ENCODE peak calls at places on chromosomes 7 and 10, in ten cellular contexts. One of them, this sample, is unnamed.

GRCh38 chr7:78037603-78038002 is 239.0 kb downstream of the PHTF2 start:
- DNase-seq in psoas muscle: no peak
- DNase-seq in breast epithelium: no peak
- DNase-seq in uterus: no peak
- DNase-seq in thoracic aorta: no peak
- DNase-seq in CD4-positive, CD25-positive, alpha-beta regulatory T cell: no peak
- DNase-seq in mammary epithelial cell: no peak
- DNase-seq in left lung: no peak
- DNase-seq in lower lobe of right lung: no peak
- DNase-seq in adipocyte: no peak
- DNase-seq in this sample: no peak

GRCh38 chr7:21194936-21195335 is 232.9 kb upstream of the SP4 start:
- DNase-seq in psoas muscle: no peak
- DNase-seq in breast epithelium: no peak
- DNase-seq in uterus: no peak
- DNase-seq in thoracic aorta: no peak
- DNase-seq in CD4-positive, CD25-positive, alpha-beta regulatory T cell: no peak
- DNase-seq in mammary epithelial cell: no peak
- DNase-seq in left lung: no peak
- DNase-seq in lower lobe of right lung: no peak
- DNase-seq in adipocyte: no peak
- DNase-seq in this sample: no peak

GRCh38 chr7:81780914-81781693 is 11.3 kb upstream of the HGF start:
- DNase-seq in psoas muscle: no peak
- DNase-seq in breast epithelium: no peak
- DNase-seq in uterus: no peak
- DNase-seq in thoracic aorta: no peak
- DNase-seq in CD4-positive, CD25-positive, alpha-beta regulatory T cell: no peak
- DNase-seq in mammary epithelial cell: no peak
- DNase-seq in left lung: no peak
- DNase-seq in lower lobe of right lung: no peak
- DNase-seq in adipocyte: peak; percentile 33
- DNase-seq in this sample: no peak

GRCh38 chr7:30896783-30897617 is 14.7 kb upstream of the AQP1 start:
- DNase-seq in psoas muscle: no peak
- DNase-seq in breast epithelium: no peak
- DNase-seq in uterus: no peak
- DNase-seq in thoracic aorta: no peak
- DNase-seq in CD4-positive, CD25-positive, alpha-beta regulatory T cell: no peak
- DNase-seq in mammary epithelial cell: no peak
- DNase-seq in left lung: peak; percentile 81
- DNase-seq in lower lobe of right lung: peak; percentile 80
- DNase-seq in adipocyte: no peak
- DNase-seq in this sample: no peak

GRCh38 chr7:128453836-128454804 is 1.6 kb upstream of the HILPDA start:
- DNase-seq in psoas muscle: peak; percentile 89
- DNase-seq in breast epithelium: peak; percentile 72
- DNase-seq in uterus: peak; percentile 92
- DNase-seq in thoracic aorta: peak; percentile 79
- DNase-seq in CD4-positive, CD25-positive, alpha-beta regulatory T cell: no peak
- DNase-seq in mammary epithelial cell: no peak
- DNase-seq in left lung: peak; percentile 81
- DNase-seq in lower lobe of right lung: peak; percentile 72
- DNase-seq in adipocyte: peak; percentile 27
- DNase-seq in this sample: peak; percentile 86

GRCh38 chr10:120387326-120387725 is 69.7 kb upstream of the PLPP4 start:
- DNase-seq in psoas muscle: no peak
- DNase-seq in breast epithelium: no peak
- DNase-seq in uterus: no peak
- DNase-seq in thoracic aorta: no peak
- DNase-seq in CD4-positive, CD25-positive, alpha-beta regulatory T cell: no peak
- DNase-seq in mammary epithelial cell: peak; percentile 38
- DNase-seq in left lung: no peak
- DNase-seq in lower lobe of right lung: no peak
- DNase-seq in adipocyte: peak; percentile 22
- DNase-seq in this sample: no peak

GRCh38 chr10:31320598-31321211 is 1.7 kb downstream of the ZEB1 start:
- DNase-seq in psoas muscle: peak; percentile 71
- DNase-seq in breast epithelium: no peak
- DNase-seq in uterus: peak; percentile 63
- DNase-seq in thoracic aorta: no peak
- DNase-seq in CD4-positive, CD25-positive, alpha-beta regulatory T cell: peak; percentile 15
- DNase-seq in mammary epithelial cell: peak; percentile 38
- DNase-seq in left lung: peak; percentile 34
- DNase-seq in lower lobe of right lung: no peak
- DNase-seq in adipocyte: peak; percentile 78
- DNase-seq in this sample: peak; percentile 51

GRCh38 chr7:774161-775109 is 47.4 kb upstream of the PRKAR1B start:
- DNase-seq in psoas muscle: peak; percentile 80
- DNase-seq in breast epithelium: peak; percentile 50
- DNase-seq in uterus: peak; percentile 66
- DNase-seq in thoracic aorta: no peak
- DNase-seq in CD4-positive, CD25-positive, alpha-beta regulatory T cell: peak; percentile 37
- DNase-seq in mammary epithelial cell: peak; percentile 36
- DNase-seq in left lung: no peak
- DNase-seq in lower lobe of right lung: no peak
- DNase-seq in adipocyte: peak; percentile 68
- DNase-seq in this sample: no peak

GRCh38 chr10:73262105-73262730 is 9.8 kb upstream of the MRPS16 start:
- DNase-seq in psoas muscle: no peak
- DNase-seq in breast epithelium: no peak
- DNase-seq in uterus: no peak
- DNase-seq in thoracic aorta: no peak
- DNase-seq in CD4-positive, CD25-positive, alpha-beta regulatory T cell: no peak
- DNase-seq in mammary epithelial cell: peak; percentile 88
- DNase-seq in left lung: no peak
- DNase-seq in lower lobe of right lung: no peak
- DNase-seq in adipocyte: peak; percentile 80
- DNase-seq in this sample: peak; percentile 69

GRCh38 chr10:23742807-23743206 is 303.9 kb downstream of the OTUD1 start:
- DNase-seq in psoas muscle: no peak
- DNase-seq in breast epithelium: no peak
- DNase-seq in uterus: no peak
- DNase-seq in thoracic aorta: no peak
- DNase-seq in CD4-positive, CD25-positive, alpha-beta regulatory T cell: no peak
- DNase-seq in mammary epithelial cell: no peak
- DNase-seq in left lung: no peak
- DNase-seq in lower lobe of right lung: no peak
- DNase-seq in adipocyte: no peak
- DNase-seq in this sample: no peak

GRCh38 chr10:103547391-103547946 is 54.0 kb downstream of the NEURL1 start:
- DNase-seq in psoas muscle: peak; percentile 50
- DNase-seq in breast epithelium: no peak
- DNase-seq in uterus: peak; percentile 52
- DNase-seq in thoracic aorta: no peak
- DNase-seq in CD4-positive, CD25-positive, alpha-beta regulatory T cell: no peak
- DNase-seq in mammary epithelial cell: no peak
- DNase-seq in left lung: no peak
- DNase-seq in lower lobe of right lung: no peak
- DNase-seq in adipocyte: no peak
- DNase-seq in this sample: no peak

GRCh38 chr10:85864866-85865526 is 501.6 kb downstream of the GRID1 start:
- DNase-seq in psoas muscle: no peak
- DNase-seq in breast epithelium: no peak
- DNase-seq in uterus: no peak
- DNase-seq in thoracic aorta: no peak
- DNase-seq in CD4-positive, CD25-positive, alpha-beta regulatory T cell: no peak
- DNase-seq in mammary epithelial cell: no peak
- DNase-seq in left lung: no peak
- DNase-seq in lower lobe of right lung: no peak
- DNase-seq in adipocyte: no peak
- DNase-seq in this sample: no peak

GRCh38 chr10:85864173-85864549 is 502.4 kb downstream of the GRID1 start:
- DNase-seq in psoas muscle: peak; percentile 56
- DNase-seq in breast epithelium: no peak
- DNase-seq in uterus: no peak
- DNase-seq in thoracic aorta: no peak
- DNase-seq in CD4-positive, CD25-positive, alpha-beta regulatory T cell: no peak
- DNase-seq in mammary epithelial cell: no peak
- DNase-seq in left lung: no peak
- DNase-seq in lower lobe of right lung: no peak
- DNase-seq in adipocyte: no peak
- DNase-seq in this sample: no peak

GRCh38 chr10:85862771-85863170 is 503.8 kb downstream of the GRID1 start:
- DNase-seq in psoas muscle: no peak
- DNase-seq in breast epithelium: no peak
- DNase-seq in uterus: no peak
- DNase-seq in thoracic aorta: no peak
- DNase-seq in CD4-positive, CD25-positive, alpha-beta regulatory T cell: no peak
- DNase-seq in mammary epithelial cell: no peak
- DNase-seq in left lung: no peak
- DNase-seq in lower lobe of right lung: no peak
- DNase-seq in adipocyte: no peak
- DNase-seq in this sample: no peak

GRCh38 chr10:85861513-85862197 is 504.9 kb downstream of the GRID1 start:
- DNase-seq in psoas muscle: no peak
- DNase-seq in breast epithelium: no peak
- DNase-seq in uterus: no peak
- DNase-seq in thoracic aorta: no peak
- DNase-seq in CD4-positive, CD25-positive, alpha-beta regulatory T cell: no peak
- DNase-seq in mammary epithelial cell: no peak
- DNase-seq in left lung: no peak
- DNase-seq in lower lobe of right lung: no peak
- DNase-seq in adipocyte: no peak
- DNase-seq in this sample: no peak

GRCh38 chr10:85863301-85864172 is 503.1 kb downstream of the GRID1 start:
- DNase-seq in psoas muscle: no peak
- DNase-seq in breast epithelium: no peak
- DNase-seq in uterus: no peak
- DNase-seq in thoracic aorta: no peak
- DNase-seq in CD4-positive, CD25-positive, alpha-beta regulatory T cell: no peak
- DNase-seq in mammary epithelial cell: no peak
- DNase-seq in left lung: no peak
- DNase-seq in lower lobe of right lung: no peak
- DNase-seq in adipocyte: no peak
- DNase-seq in this sample: no peak
- H3K9me3 ChIP-seq in psoas muscle: no peaks in the 10 kb centered on the region
- H3K9me3 ChIP-seq in breast epithelium: no peaks in the 10 kb centered on the region
- H3K9me3 ChIP-seq in uterus: no peaks in the 10 kb centered on the region
- H3K9me3 ChIP-seq in thoracic aorta: no peaks in the 10 kb centered on the region
- H3K9me3 ChIP-seq in CD4-positive, CD25-positive, alpha-beta regulatory T cell: no peaks in the 10 kb centered on the region
- H3K9me3 ChIP-seq in mammary epithelial cell: peaks cover 9% of the 10 kb centered on the region
- H3K9me3 ChIP-seq in left lung: no peaks in the 10 kb centered on the region
- H3K9me3 ChIP-seq in lower lobe of right lung: no peaks in the 10 kb centered on the region
- H3K9me3 ChIP-seq in adipocyte: no peaks in the 10 kb centered on the region
- H3K9me3 ChIP-seq in this sample: no peaks in the 10 kb centered on the region

DNA sequence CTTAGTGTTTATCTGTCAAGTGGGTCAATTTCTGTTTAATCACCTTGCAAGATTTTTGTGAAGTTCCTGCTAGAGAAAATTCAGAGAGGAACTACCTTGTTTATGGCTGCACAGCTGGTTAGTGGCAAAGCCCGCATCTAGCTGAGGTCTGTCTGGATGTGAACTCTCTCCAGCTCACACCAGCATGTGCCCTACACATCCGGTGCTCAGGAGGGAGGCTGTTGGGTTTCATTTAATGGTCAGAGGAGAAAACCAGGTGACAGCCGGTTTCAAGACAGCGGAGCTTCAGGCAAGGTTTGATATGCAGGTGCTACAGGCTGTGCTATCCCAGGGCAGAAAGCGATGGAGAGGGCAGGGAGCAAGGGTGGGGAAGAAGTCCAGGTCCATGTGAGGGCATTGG is 351.1 kb downstream of the ACTR3B start:
- DNase-seq in psoas muscle: no peak
- DNase-seq in breast epithelium: no peak
- DNase-seq in uterus: no peak
- DNase-seq in thoracic aorta: no peak
- DNase-seq in CD4-positive, CD25-positive, alpha-beta regulatory T cell: no peak
- DNase-seq in mammary epithelial cell: no peak
- DNase-seq in left lung: no peak
- DNase-seq in lower lobe of right lung: no peak
- DNase-seq in adipocyte: no peak
- DNase-seq in this sample: no peak
- H3K4me3 ChIP-seq in psoas muscle: no peak overlapping the region
- H3K4me3 ChIP-seq in breast epithelium: no peak overlapping the region
- H3K4me3 ChIP-seq in uterus: no peak overlapping the region
- H3K4me3 ChIP-seq in thoracic aorta: no peak overlapping the region
- H3K4me3 ChIP-seq in CD4-positive, CD25-positive, alpha-beta regulatory T cell: no peak overlapping the region
- H3K4me3 ChIP-seq in mammary epithelial cell: no peak overlapping the region
- H3K4me3 ChIP-seq in left lung: no peak overlapping the region
- H3K4me3 ChIP-seq in lower lobe of right lung: no peak overlapping the region
- H3K4me3 ChIP-seq in adipocyte: no peak overlapping the region
- H3K4me3 ChIP-seq in this sample: no peak overlapping the region

GRCh38 chr7:99357701-99358490 is 16.6 kb upstream of the ARPC1B start:
- DNase-seq in psoas muscle: no peak
- DNase-seq in breast epithelium: no peak
- DNase-seq in uterus: no peak
- DNase-seq in thoracic aorta: no peak
- DNase-seq in CD4-positive, CD25-positive, alpha-beta regulatory T cell: no peak
- DNase-seq in mammary epithelial cell: no peak
- DNase-seq in left lung: no peak
- DNase-seq in lower lobe of right lung: no peak
- DNase-seq in adipocyte: no peak
- DNase-seq in this sample: no peak
- H3K36me3 ChIP-seq in psoas muscle: peaks cover 98% of the 10 kb centered on the region
- H3K36me3 ChIP-seq in breast epithelium: no peaks in the 10 kb centered on the region
- H3K36me3 ChIP-seq in uterus: no peaks in the 10 kb centered on the region
- H3K36me3 ChIP-seq in thoracic aorta: peaks cover 86% of the 10 kb centered on the region
- H3K36me3 ChIP-seq in CD4-positive, CD25-positive, alpha-beta regulatory T cell: peaks cover 77% of the 10 kb centered on the region
- H3K36me3 ChIP-seq in mammary epithelial cell: peaks cover 39% of the 10 kb centered on the region
- H3K36me3 ChIP-seq in left lung: no peaks in the 10 kb centered on the region
- H3K36me3 ChIP-seq in lower lobe of right lung: peaks cover 99% of the 10 kb centered on the region
- H3K36me3 ChIP-seq in adipocyte: peaks cover 71% of the 10 kb centered on the region
- H3K36me3 ChIP-seq in this sample: peaks cover 15% of the 10 kb centered on the region

GRCh38 chr10:37681617-37681999 is 175.8 kb downstream of the ZNF248 start:
- DNase-seq in psoas muscle: no peak
- DNase-seq in breast epithelium: no peak
- DNase-seq in uterus: no peak
- DNase-seq in thoracic aorta: no peak
- DNase-seq in CD4-positive, CD25-positive, alpha-beta regulatory T cell: no peak
- DNase-seq in mammary epithelial cell: no peak
- DNase-seq in left lung: no peak
- DNase-seq in lower lobe of right lung: no peak
- DNase-seq in adipocyte: no peak
- DNase-seq in this sample: no peak

GRCh38 chr10:37682617-37683016 is 174.8 kb downstream of the ZNF248 start:
- DNase-seq in psoas muscle: no peak
- DNase-seq in breast epithelium: no peak
- DNase-seq in uterus: no peak
- DNase-seq in thoracic aorta: no peak
- DNase-seq in CD4-positive, CD25-positive, alpha-beta regulatory T cell: no peak
- DNase-seq in mammary epithelial cell: no peak
- DNase-seq in left lung: no peak
- DNase-seq in lower lobe of right lung: no peak
- DNase-seq in adipocyte: no peak
- DNase-seq in this sample: no peak

GRCh38 chr10:37679465-37679864 is 177.9 kb downstream of the ZNF248 start:
- DNase-seq in psoas muscle: no peak
- DNase-seq in breast epithelium: no peak
- DNase-seq in uterus: no peak
- DNase-seq in thoracic aorta: no peak
- DNase-seq in CD4-positive, CD25-positive, alpha-beta regulatory T cell: no peak
- DNase-seq in mammary epithelial cell: no peak
- DNase-seq in left lung: no peak
- DNase-seq in lower lobe of right lung: no peak
- DNase-seq in adipocyte: no peak
- DNase-seq in this sample: no peak

GRCh38 chr10:37680243-37680683 is 177.1 kb downstream of the ZNF248 start:
- DNase-seq in psoas muscle: no peak
- DNase-seq in breast epithelium: no peak
- DNase-seq in uterus: no peak
- DNase-seq in thoracic aorta: no peak
- DNase-seq in CD4-positive, CD25-positive, alpha-beta regulatory T cell: no peak
- DNase-seq in mammary epithelial cell: no peak
- DNase-seq in left lung: no peak
- DNase-seq in lower lobe of right lung: no peak
- DNase-seq in adipocyte: no peak
- DNase-seq in this sample: no peak

GRCh38 chr10:37680716-37681616 is 176.4 kb downstream of the ZNF248 start:
- DNase-seq in psoas muscle: no peak
- DNase-seq in breast epithelium: no peak
- DNase-seq in uterus: no peak
- DNase-seq in thoracic aorta: no peak
- DNase-seq in CD4-positive, CD25-positive, alpha-beta regulatory T cell: no peak
- DNase-seq in mammary epithelial cell: no peak
- DNase-seq in left lung: no peak
- DNase-seq in lower lobe of right lung: no peak
- DNase-seq in adipocyte: no peak
- DNase-seq in this sample: no peak
- H3K9me3 ChIP-seq in psoas muscle: no peaks in the 10 kb centered on the region
- H3K9me3 ChIP-seq in breast epithelium: peaks cover 14% of the 10 kb centered on the region
- H3K9me3 ChIP-seq in uterus: no peaks in the 10 kb centered on the region
- H3K9me3 ChIP-seq in thoracic aorta: no peaks in the 10 kb centered on the region
- H3K9me3 ChIP-seq in CD4-positive, CD25-positive, alpha-beta regulatory T cell: peaks cover 13% of the 10 kb centered on the region
- H3K9me3 ChIP-seq in mammary epithelial cell: peaks cover 34% of the 10 kb centered on the region
- H3K9me3 ChIP-seq in left lung: no peaks in the 10 kb centered on the region
- H3K9me3 ChIP-seq in lower lobe of right lung: no peaks in the 10 kb centered on the region
- H3K9me3 ChIP-seq in adipocyte: no peaks in the 10 kb centered on the region
- H3K9me3 ChIP-seq in this sample: no peaks in the 10 kb centered on the region